ENCODE peak calls at places on chromosomes 3 and 15, in seven cellular contexts. W is fibroblast of lung, X is gastrocnemius medialis, Z is HepG2, I is breast epithelium, U is brain microvascular endothelial cell, M is heart left ventricle. H is an unnamed sample.
A peak's percentile ranks its signal among the peaks of the same experiment; 100 is the strongest.

GRCh38 chr15:98914626-98915025 is 93.0 kb downstream of the PGPEP1L start:
- DNase-seq in W (peak; percentile 98), X (no peak), Z (no peak), I (no peak), U (peak; percentile 86), M (no peak), H (no peak)

GRCh38 chr3:139326131-139326530 is 17.7 kb upstream of the MRPS22 start:
- DNase-seq in W (no peak), X (no peak), Z (no peak), I (no peak), U (no peak), M (no peak), H (no peak)

GRCh38 chr3:157067114-157067513 is 92.8 kb downstream of the CCNL1 start:
- DNase-seq in W (no peak), X (no peak), Z (no peak), I (no peak), U (no peak), M (no peak), H (no peak)

GRCh38 chr3:42290966-42291714 is 25.2 kb upstream of the CCK start:
- DNase-seq in W (no peak), X (no peak), Z (no peak), I (no peak), U (no peak), M (no peak), H (no peak)

GRCh38 chr3:193837347-193837827 is 244.4 kb downstream of the OPA1 start:
- DNase-seq in W (no peak), X (no peak), Z (no peak), I (no peak), U (no peak), M (no peak), H (no peak)

GRCh38 chr3:190183121-190183520 is 62.4 kb upstream of the P3H2 start:
- DNase-seq in W (peak; percentile 98), X (no peak), Z (no peak), I (no peak), U (peak; percentile 95), M (no peak), H (no peak)

GRCh38 chr3:14351617-14352001 is 50.8 kb upstream of the SLC6A6 start:
- DNase-seq in W (no peak), X (no peak), Z (no peak), I (no peak), U (no peak), M (no peak), H (no peak)

GRCh38 chr3:126461450-126462070 is 14.1 kb downstream of the ZXDC start:
- DNase-seq in W (no peak), X (no peak), Z (no peak), I (no peak), U (no peak), M (no peak), H (no peak)

GRCh38 chr15:44435893-44436667 is 8.7 kb downstream of the CTDSPL2 start:
- DNase-seq in W (peak; percentile 19), X (no peak), Z (no peak), I (no peak), U (no peak), M (no peak), H (no peak)

GRCh38 chr15:89023311-89023961 is 64.8 kb upstream of the ABHD2 start:
- DNase-seq in W (peak; percentile 27), X (no peak), Z (no peak), I (no peak), U (no peak), M (no peak), H (peak; percentile 26)

GRCh38 chr15:79403501-79403900 is 28.6 kb upstream of the MINAR1 start:
- DNase-seq in W (peak; percentile 67), X (no peak), Z (no peak), I (no peak), U (no peak), M (no peak), H (no peak)

GRCh38 chr15:57041416-57041815 is 123.0 kb downstream of the TCF12 start:
- DNase-seq in W (no peak), X (no peak), Z (no peak), I (no peak), U (no peak), M (no peak), H (no peak)
- H3K27ac ChIP-seq in W (no peak overlapping the region), X (no peak overlapping the region), Z (no peak overlapping the region), I (no peak overlapping the region), U (no peak overlapping the region), M (no peak overlapping the region), H (no peak overlapping the region)

DNA sequence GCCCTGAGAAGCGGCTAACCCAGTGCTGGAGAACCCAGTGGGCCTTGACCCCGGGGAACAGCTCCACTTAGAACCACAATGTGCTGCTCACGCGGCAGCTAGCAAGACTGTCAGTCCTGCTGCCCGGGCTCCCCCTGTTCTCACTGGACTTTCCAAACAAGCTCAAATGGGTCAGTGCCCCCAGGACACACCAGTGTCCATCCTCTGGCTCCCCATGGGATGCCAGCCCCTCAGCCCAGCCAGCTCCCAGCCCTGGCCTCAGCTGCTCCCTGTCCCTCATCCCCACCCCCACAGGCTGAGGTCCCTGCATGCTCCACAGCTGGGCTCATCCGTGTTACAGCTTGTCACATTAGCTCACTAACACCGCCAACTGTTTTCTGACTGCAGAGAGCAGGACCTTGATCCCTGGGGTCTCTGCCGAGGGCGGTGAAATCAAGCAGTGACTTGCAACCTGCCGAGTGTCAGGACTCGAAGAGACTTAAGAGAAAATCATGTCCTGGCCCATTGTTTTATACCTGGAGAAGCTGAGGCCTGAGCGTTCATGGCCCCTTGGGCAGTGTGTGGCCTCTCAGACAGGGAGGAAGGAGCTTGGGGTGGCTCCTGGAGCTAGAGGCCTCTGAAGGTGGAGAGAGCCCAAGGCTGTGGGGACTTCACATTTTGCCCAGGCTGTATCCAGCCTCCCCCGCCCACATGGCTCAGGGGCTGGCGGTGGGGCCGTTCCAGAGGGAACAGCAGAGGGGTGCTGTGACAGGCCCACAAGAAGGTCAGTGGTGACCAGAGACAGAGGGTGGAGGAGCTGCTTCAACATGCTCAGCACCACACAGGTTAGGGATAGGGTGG is 157.5 kb downstream of the MEGF11 start:
- DNase-seq in W (no peak), X (no peak), Z (peak; percentile 58), I (peak; percentile 31), U (no peak), M (no peak), H (no peak)
- H3K27me3 ChIP-seq in W (peaks cover 19% of the 10 kb centered on the region), X (no peaks in the 10 kb centered on the region), Z (peaks cover 20% of the 10 kb centered on the region), I (no peaks in the 10 kb centered on the region), U (peaks cover 16% of the 10 kb centered on the region), M (peaks cover 3% of the 10 kb centered on the region), H (no peaks in the 10 kb centered on the region)

DNA sequence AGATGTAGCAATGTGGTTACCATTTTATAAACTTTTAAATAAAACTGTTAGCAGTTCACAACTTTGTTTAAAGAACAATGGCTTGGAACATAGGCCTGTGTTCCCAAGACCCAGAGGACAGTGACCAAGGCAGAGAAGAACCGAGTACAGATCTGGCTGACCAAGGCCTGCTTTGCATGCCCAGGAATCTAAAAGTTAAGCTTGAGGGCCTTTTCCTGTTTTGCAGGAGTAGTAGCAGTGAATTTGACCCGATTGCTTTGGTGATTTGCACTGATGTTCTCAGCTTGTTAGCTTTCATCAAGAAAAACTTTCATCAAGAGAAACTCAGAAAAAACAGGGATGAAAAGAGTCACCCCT is 9.9 kb downstream of the FILIP1L start:
- DNase-seq in W (no peak), X (no peak), Z (no peak), I (no peak), U (no peak), M (no peak), H (no peak)
- H3K27ac ChIP-seq in W (no peak overlapping the region), X (peak overlapping the region; percentile 84), Z (peak overlapping the region; percentile 13), I (peak overlapping the region; percentile 10), U (no peak overlapping the region), M (peak overlapping the region; percentile 72), H (peak overlapping the region; percentile 59)

GRCh38 chr15:51338496-51338895 is at the start of gene CYP19A1:
- DNase-seq in W (no peak), X (no peak), Z (no peak), I (no peak), U (no peak), M (no peak), H (no peak)
- H3K27me3 ChIP-seq in W (peaks cover 9% of the 10 kb centered on the region), X (no peaks in the 10 kb centered on the region), Z (peaks cover 31% of the 10 kb centered on the region), I (peaks cover 11% of the 10 kb centered on the region), U (peaks cover 24% of the 10 kb centered on the region), M (no peaks in the 10 kb centered on the region), H (no peaks in the 10 kb centered on the region)

GRCh38 chr15:70475439-70475781 is 287.9 kb downstream of the UACA start:
- DNase-seq in W (no peak), X (no peak), Z (no peak), I (no peak), U (no peak), M (no peak), H (no peak)
- H3K27ac ChIP-seq in W (peak overlapping the region; percentile 86), X (peak overlapping the region; percentile 77), Z (no peak overlapping the region), I (peak overlapping the region; percentile 90), U (peak overlapping the region; percentile 54), M (no peak overlapping the region), H (peak overlapping the region; percentile 78)

H was measured in aorta.